ENCODE peak calls at places on chromosomes 11 and 22, in four cellular contexts. G, X, S and Z are unnamed samples.

GRCh38 chr11:71917646-71918045 is 10.7 kb downstream of the XNDC1N start:
- DNase-seq in G (no peak), X (no peak), S (no peak), Z (no peak)

GRCh38 chr11:43504316-43504950 is 145.7 kb downstream of the TTC17 start:
- DNase-seq in G (no peak), X (peak), S (peak), Z (no peak)

GRCh38 chr11:122413677-122414076 is 241.8 kb upstream of the UBASH3B start:
- DNase-seq in G (no peak), X (no peak), S (no peak), Z (no peak)

GRCh38 chr11:77361184-77361583 is 59.7 kb upstream of the GDPD4 start:
- DNase-seq in G (no peak), X (no peak), S (no peak), Z (no peak)

GRCh38 chr11:114134870-114135269 is 75.4 kb downstream of the ZBTB16 start:
- DNase-seq in G (no peak), X (no peak), S (no peak), Z (no peak)

GRCh38 chr11:723120-723883 is 17.3 kb downstream of the EPS8L2 start:
- DNase-seq in G (no peak), X (peak), S (no peak), Z (peak)

GRCh38 chr11:79042824-79043223 is 398.0 kb downstream of the TENM4 start:
- DNase-seq in G (no peak), X (no peak), S (no peak), Z (no peak)

GRCh38 chr22:35418088-35418487 is 18.1 kb downstream of the MCM5 start:
- DNase-seq in G (no peak), X (no peak), S (no peak), Z (no peak)

GRCh38 chr11:30128269-30128932 is 102.4 kb upstream of the FSHB start:
- DNase-seq in G (no peak), X (peak), S (no peak), Z (no peak)

GRCh38 chr11:46026616-46027293 is 94.5 kb downstream of the PHF21A start:
- DNase-seq in G (no peak), X (peak), S (no peak), Z (no peak)

GRCh38 chr11:108496643-108497256 is 1.4 kb downstream of the POGLUT3 start:
- DNase-seq in G (no peak), X (no peak), S (no peak), Z (no peak)

GRCh38 chr22:29112680-29113079 is 39.8 kb downstream of the KREMEN1 start:
- DNase-seq in G (no peak), X (no peak), S (no peak), Z (no peak)

GRCh38 chr22:49006207-49007012 is 821.3 kb downstream of the BRD1 start:
- DNase-seq in G (no peak), X (no peak), S (no peak), Z (no peak)

GRCh38 chr11:4441500-4441899 is 7.6 kb upstream of the OR52K2 start:
- DNase-seq in G (no peak), X (no peak), S (no peak), Z (no peak)

GRCh38 chr22:39967103-39967829 is 7.1 kb downstream of the TMA7B start:
- DNase-seq in G (no peak), X (no peak), S (no peak), Z (no peak)

GRCh38 chr11:16110862-16111261 is 245.5 kb downstream of the SOX6 start:
- DNase-seq in G (no peak), X (no peak), S (no peak), Z (no peak)

GRCh38 chr11:3609416-3610265 is 32.2 kb downstream of the ART5 start:
- DNase-seq in G (peak), X (peak), S (peak), Z (no peak)

GRCh38 chr22:27284314-27284713 is 517.2 kb downstream of the MN1 start:
- DNase-seq in G (no peak), X (no peak), S (no peak), Z (no peak)

GRCh38 chr22:50691521-50691920 is 18.9 kb downstream of the SHANK3 start:
- DNase-seq in G (peak), X (peak), S (no peak), Z (no peak)

GRCh38 chr11:122872046-122872445 is 10.5 kb upstream of the JHY start:
- DNase-seq in G (no peak), X (no peak), S (no peak), Z (no peak)

GRCh38 chr11:93729129-93729616 is 12.1 kb downstream of the TAF1D start:
- DNase-seq in G (no peak), X (no peak), S (no peak), Z (no peak)

GRCh38 chr11:7490054-7490453 is 4.7 kb downstream of the OLFML1 start:
- DNase-seq in G (no peak), X (no peak), S (no peak), Z (no peak)